ENCODE peak calls at places on chromosomes 13 and 19, in eight cellular contexts. I is HS-27A; A is CD4-positive, alpha-beta T cell; T is NCI-H2081; O is neural crest cell; X is stimulated activated CD4-positive, alpha-beta T cell treated with anti-CD3 and anti-CD28 coated beads, TNF-alpha, amount 100 ng/mL, for 4 hours; J is amygdala; K is left colon. D is an unnamed sample.

GRCh38 chr13:98906746-98907502 is 70.9 kb downstream of the DOCK9 start:
- DNase-seq in I (no peak), A (no peak), T (no peak), O (no peak), X (no peak), J (no peak), K (no peak), D (no peak)

GRCh38 chr13:106484755-106485193 is 50.7 kb downstream of the EFNB2 start:
- DNase-seq in I (no peak), A (no peak), T (no peak), O (no peak), X (no peak), J (no peak), K (no peak), D (no peak)

GRCh38 chr13:48600374-48601364 is 53.1 kb upstream of the CYSLTR2 start:
- DNase-seq in I (no peak), A (no peak), T (no peak), O (no peak), X (no peak), J (no peak), K (no peak), D (no peak)

GRCh38 chr13:27168870-27169525 is 2.6 kb downstream of the USP12 start:
- DNase-seq in I (no peak), A (no peak), T (no peak), O (no peak), X (no peak), J (no peak), K (no peak), D (no peak)

GRCh38 chr13:110233181-110233641 is 73.7 kb downstream of the COL4A1 start:
- DNase-seq in I (no peak), A (no peak), T (no peak), O (no peak), X (no peak), J (no peak), K (no peak), D (no peak)

GRCh38 chr19:35168261-35168660 is 13.7 kb downstream of the FXYD5 start:
- DNase-seq in I (no peak), A (no peak), T (no peak), O (no peak), X (no peak), J (no peak), K (no peak), D (no peak)

GRCh38 chr13:65133094-65133493 is 2097.0 kb downstream of the PCDH9 start:
- DNase-seq in I (no peak), A (no peak), T (no peak), O (no peak), X (no peak), J (no peak), K (no peak), D (no peak)

GRCh38 chr13:87696458-87696857 is 25.3 kb downstream of the SLITRK5 start:
- DNase-seq in I (no peak), A (no peak), T (no peak), O (no peak), X (no peak), J (no peak), K (no peak), D (no peak)

GRCh38 chr13:33351324-33351723 is 65.8 kb upstream of the STARD13 start:
- DNase-seq in I (no peak), A (no peak), T (no peak), O (no peak), X (no peak), J (no peak), K (no peak), D (no peak)

GRCh38 chr13:103351035-103351828 is 285.0 kb upstream of the SLC10A2 start:
- DNase-seq in I (no peak), A (no peak), T (no peak), O (no peak), X (no peak), J (no peak), K (no peak), D (no peak)

GRCh38 chr19:17671906-17672305 is 16.2 kb downstream of the UNC13A start:
- DNase-seq in I (no peak), A (no peak), T (peak), O (peak), X (no peak), J (no peak), K (no peak), D (no peak)

GRCh38 chr19:18156841-18157464 is 4.0 kb downstream of the PIK3R2 start:
- DNase-seq in I (peak), A (no peak), T (peak), O (no peak), X (no peak), J (peak), K (peak), D (no peak)

GRCh38 chr13:30257433-30258099 is 49.8 kb downstream of the KATNAL1 start:
- DNase-seq in I (no peak), A (no peak), T (no peak), O (peak), X (no peak), J (no peak), K (no peak), D (no peak)

GRCh38 chr19:49678970-49679831 is 2.1 kb downstream of the PRMT1 start:
- DNase-seq in I (no peak), A (no peak), T (peak), O (no peak), X (no peak), J (no peak), K (no peak), D (no peak)

GRCh38 chr13:95479706-95480105 is 72.8 kb upstream of the CLDN10 start:
- DNase-seq in I (no peak), A (no peak), T (no peak), O (no peak), X (no peak), J (no peak), K (no peak), D (no peak)

GRCh38 chr13:28582225-28582891 is 76.6 kb upstream of the POMP start:
- DNase-seq in I (no peak), A (no peak), T (no peak), O (no peak), X (no peak), J (no peak), K (no peak), D (no peak)

GRCh38 chr19:50548191-50549058 is 19.8 kb downstream of the LRRC4B start:
- DNase-seq in I (no peak), A (no peak), T (no peak), O (no peak), X (no peak), J (peak), K (no peak), D (no peak)

D was measured in GOT3.